ENCODE peak calls at places on chromosomes 2 and 18, in five cellular contexts. One of them, this sample, is unnamed.

GRCh38 chr2:120316071-120316470 is 29.9 kb upstream of the INHBB start:
- DNase-seq in SK-N-SH: no peak
- DNase-seq in body of pancreas: no peak
- DNase-seq in A549: no peak
- DNase-seq in PC-3: no peak
- DNase-seq in this sample: no peak

GRCh38 chr2:176125215-176126054 is 2.9 kb downstream of the HOXD9 start:
- DNase-seq in PC-3: no peak
- DNase-seq in A549: no peak
- DNase-seq in SK-N-SH: no peak
- DNase-seq in body of pancreas: no peak
- DNase-seq in this sample: no peak

GRCh38 chr2:61887684-61888303 is 662 bp downstream of the CCT4 start:
- DNase-seq in A549: peak; percentile 44
- DNase-seq in SK-N-SH: peak; percentile 36
- DNase-seq in body of pancreas: no peak
- DNase-seq in PC-3: peak; percentile 40
- DNase-seq in this sample: no peak

GRCh38 chr2:232592687-232593407 is 40.6 kb upstream of the EFHD1 start:
- DNase-seq in SK-N-SH: no peak
- DNase-seq in body of pancreas: no peak
- DNase-seq in PC-3: peak; percentile 90
- DNase-seq in A549: peak; percentile 77
- DNase-seq in this sample: no peak

GRCh38 chr2:45259144-45259543 is 249.9 kb upstream of the SIX2 start:
- DNase-seq in PC-3: peak; percentile 87
- DNase-seq in A549: no peak
- DNase-seq in body of pancreas: no peak
- DNase-seq in SK-N-SH: no peak
- DNase-seq in this sample: no peak

GRCh38 chr2:181656450-181657261 is at the start of gene CERKL:
- DNase-seq in body of pancreas: peak; percentile 56
- DNase-seq in A549: peak; percentile 69
- DNase-seq in SK-N-SH: peak; percentile 87
- DNase-seq in PC-3: peak; percentile 76
- DNase-seq in this sample: peak; percentile 98

GRCh38 chr2:86412007-86412406 is 29.2 kb upstream of the KDM3A start:
- DNase-seq in PC-3: no peak
- DNase-seq in A549: no peak
- DNase-seq in SK-N-SH: no peak
- DNase-seq in body of pancreas: no peak
- DNase-seq in this sample: no peak

GRCh38 chr2:158967731-158968395 is 577 bp upstream of the TANC1 start:
- DNase-seq in body of pancreas: peak; percentile 50
- DNase-seq in SK-N-SH: peak; percentile 69
- DNase-seq in A549: peak; percentile 52
- DNase-seq in PC-3: peak; percentile 69
- DNase-seq in this sample: peak; percentile 54

GRCh38 chr18:58632557-58632956 is 3.7 kb upstream of the ALPK2 start:
- DNase-seq in SK-N-SH: no peak
- DNase-seq in A549: no peak
- DNase-seq in PC-3: no peak
- DNase-seq in body of pancreas: no peak
- DNase-seq in this sample: no peak

GRCh38 chr18:13268035-13268700 is 49.6 kb downstream of the LDLRAD4 start:
- DNase-seq in A549: no peak
- DNase-seq in SK-N-SH: no peak
- DNase-seq in body of pancreas: no peak
- DNase-seq in PC-3: no peak
- DNase-seq in this sample: no peak

GRCh38 chr2:102674370-102674769 is 55.0 kb downstream of the SLC9A2 start:
- DNase-seq in body of pancreas: no peak
- DNase-seq in PC-3: no peak
- DNase-seq in A549: no peak
- DNase-seq in SK-N-SH: no peak
- DNase-seq in this sample: no peak

GRCh38 chr2:46436800-46437199 is 42.6 kb upstream of the TMEM247 start:
- DNase-seq in body of pancreas: no peak
- DNase-seq in PC-3: no peak
- DNase-seq in SK-N-SH: no peak
- DNase-seq in A549: no peak
- DNase-seq in this sample: no peak

GRCh38 chr18:80172056-80172455 is 63.0 kb downstream of the ADNP2 start:
- DNase-seq in SK-N-SH: no peak
- DNase-seq in A549: no peak
- DNase-seq in PC-3: no peak
- DNase-seq in body of pancreas: no peak
- DNase-seq in this sample: no peak

GRCh38 chr2:231297108-231297908 is 98.2 kb upstream of the B3GNT7 start:
- DNase-seq in body of pancreas: peak; percentile 73
- DNase-seq in A549: peak; percentile 71
- DNase-seq in PC-3: peak; percentile 68
- DNase-seq in SK-N-SH: peak; percentile 87
- DNase-seq in this sample: peak; percentile 62

GRCh38 chr18:63271881-63272299 is 47.7 kb downstream of the BCL2 start:
- DNase-seq in SK-N-SH: peak; percentile 47
- DNase-seq in body of pancreas: no peak
- DNase-seq in PC-3: no peak
- DNase-seq in A549: no peak
- DNase-seq in this sample: no peak
- H3K27ac ChIP-seq in SK-N-SH: no peak overlapping the region
- H3K27ac ChIP-seq in body of pancreas: no peak overlapping the region
- H3K27ac ChIP-seq in PC-3: no peak overlapping the region
- H3K27ac ChIP-seq in A549: no peak overlapping the region
- H3K27ac ChIP-seq in this sample: no peak overlapping the region

GRCh38 chr2:48397846-48398245 is 132.1 kb upstream of the STON1 start:
- DNase-seq in SK-N-SH: no peak
- DNase-seq in PC-3: no peak
- DNase-seq in A549: no peak
- DNase-seq in body of pancreas: no peak
- DNase-seq in this sample: no peak
- H3K4me3 ChIP-seq in SK-N-SH: no peak overlapping the region
- H3K4me3 ChIP-seq in PC-3: no peak overlapping the region
- H3K4me3 ChIP-seq in A549: no peak overlapping the region
- H3K4me3 ChIP-seq in body of pancreas: no peak overlapping the region
- H3K4me3 ChIP-seq in this sample: no peak overlapping the region

GRCh38 chr2:219178377-219179175 is 501 bp downstream of the RETREG2 start:
- DNase-seq in PC-3: peak; percentile 13
- DNase-seq in body of pancreas: peak; percentile 46
- DNase-seq in SK-N-SH: peak; percentile 81
- DNase-seq in A549: peak; percentile 24
- DNase-seq in this sample: peak; percentile 58
- TF ChIP-seq CTCF in PC-3: no peak
- TF ChIP-seq CTCF in body of pancreas: no peak
- TF ChIP-seq CTCF in SK-N-SH: no peak
- TF ChIP-seq CTCF in A549: no peak
- TF ChIP-seq CTCF in this sample: no peak

GRCh38 chr18:22663378-22663777 is 245.7 kb upstream of the CTAGE1 start:
- DNase-seq in SK-N-SH: no peak
- DNase-seq in A549: no peak
- DNase-seq in PC-3: no peak
- DNase-seq in body of pancreas: no peak
- DNase-seq in this sample: no peak
- H3K27ac ChIP-seq in SK-N-SH: no peak overlapping the region
- H3K27ac ChIP-seq in A549: no peak overlapping the region
- H3K27ac ChIP-seq in PC-3: no peak overlapping the region
- H3K27ac ChIP-seq in body of pancreas: no peak overlapping the region
- H3K27ac ChIP-seq in this sample: no peak overlapping the region

This sample was measured in WERI-Rb-1.